ENCODE peak calls at places on chromosomes 3 and 15, in six cellular contexts. P, N, D, V, F and Y are unnamed samples.

GRCh38 chr3:101819649-101820202 is 29.6 kb upstream of the NFKBIZ start:
- DNase-seq in P (no peak), N (no peak), D (no peak), V (no peak), F (no peak), Y (no peak)

GRCh38 chr3:67311440-67311839 is 313.3 kb downstream of the KBTBD8 start:
- DNase-seq in P (no peak), N (no peak), D (no peak), V (no peak), F (no peak), Y (no peak)

GRCh38 chr15:25178835-25179672 is 224.3 kb downstream of the SNRPN start:
- DNase-seq in P (no peak), N (no peak), D (peak), V (no peak), F (no peak), Y (peak)

GRCh38 chr3:58955308-58955707 is 94.5 kb downstream of the CFAP20DC start:
- DNase-seq in P (no peak), N (no peak), D (no peak), V (no peak), F (no peak), Y (no peak)

GRCh38 chr3:86814918-86815655 is 175.9 kb downstream of the VGLL3 start:
- DNase-seq in P (no peak), N (peak), D (no peak), V (no peak), F (no peak), Y (no peak)

GRCh38 chr3:54099381-54099780 is 23.0 kb upstream of the CACNA2D3 start:
- DNase-seq in P (no peak), N (no peak), D (no peak), V (no peak), F (no peak), Y (no peak)

GRCh38 chr3:38653685-38654537 is 4.4 kb upstream of the SCN5A start:
- DNase-seq in P (no peak), N (no peak), D (no peak), V (no peak), F (no peak), Y (no peak)

GRCh38 chr3:53158700-53159414 is 2.2 kb upstream of the PRKCD start:
- DNase-seq in P (no peak), N (no peak), D (no peak), V (no peak), F (no peak), Y (no peak)

GRCh38 chr3:117407317-117407716 is 697.7 kb downstream of the TUSC7 start:
- DNase-seq in P (no peak), N (no peak), D (no peak), V (no peak), F (no peak), Y (no peak)

GRCh38 chr3:132556467-132557159 is 40.5 kb upstream of the ACKR4 start:
- DNase-seq in P (no peak), N (peak), D (no peak), V (no peak), F (no peak), Y (no peak)

GRCh38 chr3:25567390-25567789 is 97.3 kb downstream of the TOP2B start:
- DNase-seq in P (no peak), N (no peak), D (no peak), V (no peak), F (no peak), Y (no peak)

GRCh38 chr3:11195721-11196332 is 41.5 kb downstream of the HRH1 start:
- DNase-seq in P (no peak), N (peak), D (no peak), V (no peak), F (no peak), Y (no peak)

GRCh38 chr15:57376695-57377477 is 581 bp downstream of the CGNL1 start:
- DNase-seq in P (no peak), N (peak), D (no peak), V (peak), F (no peak), Y (peak)

GRCh38 chr3:193885832-193886231 is 250.1 kb upstream of the HES1 start:
- DNase-seq in P (no peak), N (no peak), D (peak), V (no peak), F (no peak), Y (no peak)

GRCh38 chr15:73564255-73564654 is 68.9 kb downstream of the NPTN start:
- DNase-seq in P (no peak), N (peak), D (no peak), V (no peak), F (no peak), Y (no peak)

GRCh38 chr3:159884661-159885402 is 103.8 kb upstream of the IL12A start:
- DNase-seq in P (no peak), N (peak), D (no peak), V (no peak), F (no peak), Y (no peak)

GRCh38 chr3:101850327-101851048 is 1.2 kb downstream of the NFKBIZ start:
- DNase-seq in P (no peak), N (peak), D (no peak), V (no peak), F (no peak), Y (no peak)

GRCh38 chr3:128378631-128379347 is 87.9 kb downstream of the DNAJB8 start:
- DNase-seq in P (no peak), N (peak), D (no peak), V (no peak), F (no peak), Y (peak)

GRCh38 chr3:69806735-69807438 is 67.6 kb downstream of the MITF start:
- DNase-seq in P (no peak), N (no peak), D (no peak), V (no peak), F (no peak), Y (no peak)

GRCh38 chr15:41116116-41116871 is at the start of gene INO80:
- DNase-seq in P (peak), N (peak), D (peak), V (peak), F (peak), Y (peak)

GRCh38 chr3:66279168-66279567 is 58.4 kb downstream of the SLC25A26 start:
- DNase-seq in P (no peak), N (no peak), D (no peak), V (no peak), F (no peak), Y (no peak)